ENCODE peak calls at places on chromosomes 11 and 22, in four cellular contexts. M, Y, H and I are unnamed samples.

GRCh38 chr11:64864473-64865285 is 13.7 kb downstream of the EHD1 start:
- DNase-seq in Y (no peak), M (no peak), H (no peak), I (no peak)

GRCh38 chr11:116691779-116692178 is 81.0 kb downstream of the BUD13 start:
- DNase-seq in H (peak; percentile 64), M (no peak), Y (peak; percentile 91), I (peak; percentile 85)

GRCh38 chr11:16572946-16573345 is 165.5 kb upstream of the C11orf58 start:
- DNase-seq in H (no peak), M (no peak), Y (no peak), I (no peak)

GRCh38 chr11:117219995-117220394 is 11.9 kb downstream of the PCSK7 start:
- DNase-seq in M (no peak), H (peak; percentile 54), Y (no peak), I (no peak)

GRCh38 chr11:111372538-111372937 is 6.5 kb downstream of the POU2AF1 start:
- DNase-seq in M (no peak), Y (no peak), H (no peak), I (no peak)

GRCh38 chr11:75204012-75204674 is 36.4 kb upstream of the TPBGL start:
- DNase-seq in Y (no peak), M (no peak), H (no peak), I (no peak)

GRCh38 chr22:48908547-48908946 is 919.1 kb downstream of the BRD1 start:
- DNase-seq in Y (no peak), H (no peak), M (no peak), I (no peak)

GRCh38 chr11:117143390-117143789 is 697 bp upstream of the PAFAH1B2 start:
- DNase-seq in H (peak; percentile 79), Y (peak; percentile 59), M (no peak), I (no peak)

GRCh38 chr11:84645988-84646689 is 981.0 kb downstream of the DLG2 start:
- DNase-seq in H (no peak), M (no peak), Y (no peak), I (no peak)

GRCh38 chr11:112277937-112278336 is 17.3 kb upstream of the PLET1 start:
- DNase-seq in Y (no peak), M (no peak), H (no peak), I (no peak)

GRCh38 chr11:24496371-24496727 is 504 bp upstream of the LUZP2 start:
- DNase-seq in H (no peak), M (no peak), Y (no peak), I (no peak)

GRCh38 chr22:49160261-49161001 is 667.2 kb downstream of the BRD1 start:
- DNase-seq in Y (no peak), M (no peak), H (no peak), I (no peak)

GRCh38 chr11:10414181-10414580 is 40.9 kb upstream of the AMPD3 start:
- DNase-seq in M (no peak), H (no peak), Y (no peak), I (no peak)

GRCh38 chr11:86040919-86041318 is 28.0 kb downstream of the PICALM start:
- DNase-seq in M (no peak), Y (no peak), H (no peak), I (no peak)

GRCh38 chr11:93396356-93396755 is 65.8 kb downstream of the DEUP1 start:
- DNase-seq in H (no peak), M (no peak), Y (no peak), I (no peak)

GRCh38 chr22:30868663-30869385 is 99.8 kb downstream of the MORC2 start:
- DNase-seq in H (no peak), M (no peak), Y (peak; percentile 30), I (no peak)

GRCh38 chr11:96337541-96338530 is 5.2 kb downstream of the MAML2 start:
- DNase-seq in H (peak; percentile 73), M (no peak), Y (no peak), I (no peak)

GRCh38 chr22:29151316-29151715 is 54.4 kb upstream of the EMID1 start:
- DNase-seq in M (no peak), Y (no peak), H (no peak), I (no peak)

GRCh38 chr22:22417495-22418162 is 90.9 kb downstream of the ZNF280B start:
- DNase-seq in M (no peak), Y (no peak), H (no peak), I (no peak)

GRCh38 chr11:63553759-63554158 is 9.4 kb downstream of the PLAAT2 start:
- DNase-seq in M (no peak), H (no peak), Y (no peak), I (no peak)

GRCh38 chr11:47715082-47715669 is at the start of gene AGBL2:
- DNase-seq in H (peak; percentile 73), Y (peak; percentile 89), M (peak; percentile 39), I (peak; percentile 83)

GRCh38 chr11:83472328-83472727 is 186.2 kb upstream of the CCDC90B start:
- DNase-seq in Y (no peak), M (no peak), H (no peak), I (no peak)

GRCh38 chr11:19805827-19806226 is 93.2 kb downstream of the NAV2 start:
- DNase-seq in M (no peak), H (no peak), Y (no peak), I (no peak)

GRCh38 chr22:19811811-19812771 is 42.6 kb downstream of the GNB1L start:
- DNase-seq in M (no peak), Y (peak; percentile 84), H (no peak), I (no peak)

GRCh38 chr11:70862093-70862492 is 390.3 kb downstream of the SHANK2 start:
- DNase-seq in Y (no peak), H (no peak), M (no peak), I (no peak)

GRCh38 chr11:2267871-2268825 is 2.2 kb downstream of the ASCL2 start:
- DNase-seq in M (no peak), H (no peak), Y (no peak), I (no peak)

GRCh38 chr11:11416917-11417316 is 63.9 kb upstream of the CSNK2A3 start:
- DNase-seq in H (no peak), Y (no peak), M (no peak), I (no peak)

GRCh38 chr11:43933608-43934358 is 8.7 kb upstream of the C11orf96 start:
- DNase-seq in Y (no peak), H (no peak), M (no peak), I (no peak)

GRCh38 chr22:35313311-35314121 is 13.8 kb downstream of the TOM1 start:
- DNase-seq in Y (no peak), M (no peak), H (peak; percentile 31), I (no peak)

GRCh38 chr22:49867303-49868250 is 13.9 kb downstream of the ZBED4 start:
- DNase-seq in M (no peak), H (no peak), Y (no peak), I (no peak)

GRCh38 chr11:103798029-103798428 is 238.4 kb upstream of the DDI1 start:
- DNase-seq in M (no peak), H (no peak), Y (no peak), I (no peak)

GRCh38 chr11:77411238-77411637 is 62.7 kb downstream of the PAK1 start:
- DNase-seq in M (no peak), Y (no peak), H (no peak), I (no peak)

GRCh38 chr11:13349046-13349445 is 71.5 kb downstream of the BMAL1 start:
- DNase-seq in Y (no peak), M (no peak), H (no peak), I (no peak)

GRCh38 chr11:84871116-84871515 is 756.0 kb downstream of the DLG2 start:
- DNase-seq in Y (no peak), M (no peak), H (no peak), I (no peak)

GRCh38 chr11:114291381-114291780 is 4.8 kb upstream of the NNMT start:
- DNase-seq in Y (no peak), M (no peak), H (no peak), I (no peak)

GRCh38 chr11:109775686-109776085 is 317.5 kb upstream of the ZC3H12C start:
- DNase-seq in M (no peak), H (no peak), Y (no peak), I (no peak)

GRCh38 chr11:109770323-109770722 is 322.9 kb upstream of the ZC3H12C start:
- DNase-seq in H (no peak), M (no peak), Y (peak; percentile 16), I (no peak)

DNA sequence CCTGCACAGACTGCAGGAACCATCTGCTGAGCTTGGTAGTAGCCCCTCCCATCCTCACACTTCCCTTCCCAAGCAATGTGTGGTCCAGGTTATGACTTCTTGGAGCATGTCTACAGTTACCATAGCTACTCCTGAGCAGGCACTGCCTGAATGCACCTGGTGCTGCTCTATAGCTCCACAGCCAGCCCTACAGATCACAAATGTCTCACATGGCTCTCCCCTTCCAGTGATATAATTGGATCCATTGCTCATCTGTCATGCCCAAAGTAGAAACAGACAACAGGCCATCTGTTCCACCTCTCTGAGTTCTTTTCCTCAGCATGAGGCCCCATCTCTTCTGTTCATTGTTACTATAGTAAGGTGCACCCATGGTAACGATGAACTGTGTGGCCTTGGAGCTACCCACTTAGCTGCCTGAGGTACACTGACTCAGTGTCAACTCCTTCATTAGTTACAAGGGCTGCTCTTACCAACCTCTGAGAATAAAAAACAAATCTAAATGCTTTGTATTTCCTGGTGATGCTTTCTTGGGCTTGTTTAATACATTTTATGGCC is 320.3 kb upstream of the ZC3H12C start:
- DNase-seq in M (no peak), H (no peak), Y (peak; percentile 33), I (no peak)
- TF ChIP-seq TEAD4 in M (no peak), H (no peak), Y (no peak), I (no peak)

DNA sequence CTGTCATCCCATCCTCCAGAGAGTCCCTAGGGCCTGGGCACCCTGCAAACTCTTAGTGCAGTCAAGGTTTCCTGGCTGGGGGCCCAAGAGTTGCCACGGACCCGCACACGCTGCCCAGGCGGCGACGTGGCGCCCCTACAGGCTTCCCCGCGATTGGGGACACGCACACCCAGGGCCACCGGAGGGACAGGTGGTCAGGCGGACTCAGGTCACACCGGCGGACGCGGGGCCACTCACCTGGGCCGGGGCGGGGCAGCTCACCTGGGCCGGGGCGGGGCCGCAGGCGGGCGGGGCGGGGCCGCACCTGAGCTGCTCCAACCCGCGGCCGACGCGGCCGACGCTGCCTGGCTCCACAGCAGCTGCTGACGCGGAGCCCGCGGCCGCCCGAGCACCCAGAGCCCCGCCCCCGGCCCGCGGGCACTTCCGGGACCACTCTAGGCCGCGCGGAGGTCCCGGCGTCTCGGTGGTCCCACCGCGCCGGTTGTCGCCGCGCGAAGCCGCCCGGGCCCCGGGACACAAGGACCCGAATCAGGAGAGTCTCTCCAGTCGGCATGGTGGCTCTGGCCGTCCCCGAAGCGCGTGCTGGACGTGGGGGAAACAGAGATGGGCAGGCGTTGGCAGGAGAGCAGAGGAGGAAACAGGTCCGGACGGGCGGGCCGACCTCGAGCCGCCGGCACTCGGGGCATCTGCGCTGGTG is at the start of gene ZNF70:
- DNase-seq in Y (peak; percentile 97), H (peak; percentile 87), M (no peak), I (peak; percentile 91)
- TF ChIP-seq TEAD4 in Y (no peak), H (no peak), M (no peak), I (no peak)

DNA sequence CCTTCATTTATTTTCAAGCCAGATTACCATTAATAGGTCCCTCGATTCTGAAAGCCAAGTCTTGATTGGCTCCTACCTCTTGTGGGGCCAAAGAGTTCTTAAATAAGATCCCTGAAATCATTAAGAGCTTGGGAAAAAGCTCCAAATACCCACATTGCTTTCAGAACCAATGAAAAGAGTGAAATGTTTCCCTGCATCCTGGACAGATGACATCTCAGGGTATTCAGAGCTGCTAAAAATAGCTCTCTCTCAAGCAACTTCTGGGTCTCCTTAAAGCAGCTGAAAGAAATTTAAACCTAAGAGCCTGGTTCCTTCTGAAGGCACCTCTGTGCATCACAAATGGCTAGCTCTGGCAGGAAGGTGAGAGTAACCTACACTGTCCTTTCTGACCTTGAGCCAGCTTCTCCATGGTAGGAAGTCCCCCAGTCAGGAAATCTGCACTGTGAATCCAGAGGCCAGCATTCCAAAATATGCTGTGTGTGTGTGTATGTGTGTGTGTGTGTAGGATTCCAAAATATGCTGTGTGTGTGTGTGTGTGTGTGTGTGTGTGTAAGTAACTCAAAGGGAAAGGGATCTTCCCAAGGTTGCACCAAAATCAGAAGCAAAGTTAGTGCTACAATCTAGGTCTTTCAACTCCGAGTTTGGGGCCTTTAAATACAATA is 50.1 kb downstream of the RELT start:
- DNase-seq in Y (no peak), H (no peak), M (no peak), I (no peak)
- TF ChIP-seq TEAD4 in Y (no peak), H (no peak), M (no peak), I (no peak)

GRCh38 chr11:73047773-73048371 is 94.2 kb downstream of the FCHSD2 start:
- DNase-seq in Y (no peak), M (no peak), H (no peak), I (no peak)
- TF ChIP-seq TEAD4 in Y (no peak), M (no peak), H (no peak), I (no peak)